ENCODE peak calls at places on chromosome 22, in four cellular contexts. Z, Q, W and G are unnamed samples.

GRCh38 chr22:32327596-32328171 is 30.0 kb upstream of the RFPL3 start:
- DNase-seq in Z (no peak), Q (no peak), W (no peak), G (no peak)

GRCh38 chr22:19745155-19746133 is 15.1 kb upstream of the TBX1 start:
- DNase-seq in Z (peak; percentile 42), Q (no peak), W (no peak), G (no peak)

GRCh38 chr22:49326558-49326957 is 501.1 kb downstream of the BRD1 start:
- DNase-seq in Z (no peak), Q (no peak), W (no peak), G (no peak)

GRCh38 chr22:46789992-46790391 is 27.5 kb downstream of the TBC1D22A start:
- DNase-seq in Z (no peak), Q (no peak), W (no peak), G (no peak)

GRCh38 chr22:45008853-45009751 is 703 bp downstream of the PHF21B start:
- DNase-seq in Z (peak; percentile 39), Q (no peak), W (no peak), G (no peak)

GRCh38 chr22:47316020-47316419 is 553.6 kb downstream of the TBC1D22A start:
- DNase-seq in Z (no peak), Q (no peak), W (peak; percentile 7), G (no peak)

GRCh38 chr22:49767355-49768062 is 60.2 kb downstream of the BRD1 start:
- DNase-seq in Z (peak; percentile 82), Q (peak; percentile 57), W (peak; percentile 46), G (peak; percentile 59)

GRCh38 chr22:45960477-45961386 is 16.2 kb downstream of the WNT7B start:
- DNase-seq in Z (peak; percentile 35), Q (no peak), W (no peak), G (no peak)

GRCh38 chr22:42608481-42609361 is 6.0 kb downstream of the POLDIP3 start:
- DNase-seq in Z (no peak), Q (peak; percentile 76), W (no peak), G (peak; percentile 14)

GRCh38 chr22:37501176-37501609 is 15.0 kb upstream of the MFNG start:
- DNase-seq in Z (no peak), Q (no peak), W (no peak), G (no peak)
- H3K27ac ChIP-seq in Z (no peak overlapping the region), Q (no peak overlapping the region), W (no peak overlapping the region), G (peak overlapping the region; percentile 95)

GRCh38 chr22:23218867-23219251 is 38.5 kb downstream of the BCR start:
- DNase-seq in Z (peak; percentile 70), Q (peak; percentile 62), W (no peak), G (no peak)
- H3K4me2 ChIP-seq in Z (peak overlapping the region; percentile 66), Q (peak overlapping the region; percentile 59), W (peak overlapping the region; percentile 2), G (no peak overlapping the region)

GRCh38 chr22:23202812-23203451 is 22.6 kb downstream of the BCR start:
- DNase-seq in Z (no peak), Q (no peak), W (no peak), G (no peak)
- H3K4me1 ChIP-seq in Z (peaks cover 26% of the 10 kb centered on the region), Q (peaks cover 7% of the 10 kb centered on the region), W (peaks cover 27% of the 10 kb centered on the region), G (no peaks in the 10 kb centered on the region)

GRCh38 chr22:41256898-41257260 is 16.1 kb upstream of the CHADL start:
- DNase-seq in Z (peak; percentile 47), Q (peak; percentile 27), W (no peak), G (peak; percentile 53)
- H3K27ac ChIP-seq in Z (peak overlapping the region; percentile 27), Q (peak overlapping the region; percentile 6), W (no peak overlapping the region), G (peak overlapping the region; percentile 90)

DNA sequence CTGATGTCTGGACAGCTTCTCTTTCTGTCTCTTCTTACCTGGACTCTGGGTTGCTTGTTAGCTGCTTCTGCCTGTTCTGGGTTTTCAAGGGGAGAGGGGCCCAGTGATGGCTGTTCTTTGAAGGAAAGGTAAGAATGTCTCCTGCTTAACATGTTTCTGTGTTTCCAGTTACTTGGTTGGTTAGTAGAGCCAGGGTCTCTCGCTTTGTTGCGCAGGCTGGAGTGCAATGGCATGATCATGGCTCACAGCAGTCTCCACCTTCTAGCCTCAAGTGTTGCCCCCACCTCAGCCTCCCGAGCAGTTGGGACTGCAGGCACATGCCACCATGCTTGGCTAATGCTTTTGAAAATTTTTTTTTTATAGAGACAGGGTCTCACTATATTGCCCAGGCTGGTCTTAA is 126.6 kb downstream of the BCR start:
- DNase-seq in Z (no peak), Q (no peak), W (no peak), G (no peak)
- H3K4me2 ChIP-seq in Z (no peak overlapping the region), Q (no peak overlapping the region), W (no peak overlapping the region), G (no peak overlapping the region)